ENCODE peak calls at places on chromosomes 13 and 19, in five cellular contexts. V is NCI-H446; I is activated CD8-positive, alpha-beta memory T cell treated with anti-CD3 and anti-CD28 coated beads for 4 hours; K is K562; M is stimulated activated CD4-positive, alpha-beta T cell treated with anti-CD3 and anti-CD28 coated beads, Interleukin-15, amount 100 ng/mL, for 24 hours. S is an unnamed sample.

GRCh38 chr19:39430675-39431593 is 4.8 kb downstream of the RPS16 start:
- DNase-seq in V (no peak), I (no peak), K (peak; percentile 81), M (peak; percentile 74), S (peak; percentile 63)

GRCh38 chr19:35247526-35248309 is 1.1 kb upstream of the LSR start:
- DNase-seq in V (no peak), I (no peak), K (peak; percentile 92), M (peak; percentile 77), S (peak; percentile 71)

GRCh38 chr13:29716493-29716892 is 121.0 kb upstream of the SLC7A1 start:
- DNase-seq in V (no peak), I (no peak), K (no peak), M (no peak), S (no peak)

GRCh38 chr19:58170860-58171259 is 12.0 kb upstream of the ZNF274 start:
- DNase-seq in V (no peak), I (no peak), K (no peak), M (no peak), S (no peak)

GRCh38 chr13:97068146-97068545 is 73.9 kb upstream of the OXGR1 start:
- DNase-seq in V (no peak), I (no peak), K (no peak), M (no peak), S (no peak)

GRCh38 chr19:53906211-53907192 is 2.6 kb upstream of the CACNG7 start:
- DNase-seq in V (no peak), I (no peak), K (peak; percentile 40), M (peak; percentile 80), S (peak; percentile 84)

GRCh38 chr13:24254151-24254810 is 55.1 kb upstream of the C1QTNF9 start:
- DNase-seq in V (no peak), I (no peak), K (no peak), M (peak; percentile 69), S (peak; percentile 59)

GRCh38 chr19:44176590-44176989 is 11.7 kb downstream of the ZNF226 start:
- DNase-seq in V (no peak), I (no peak), K (no peak), M (no peak), S (no peak)

GRCh38 chr13:91368676-91369425 is 21.4 kb downstream of the MIR17HG start:
- DNase-seq in V (no peak), I (no peak), K (no peak), M (no peak), S (no peak)

GRCh38 chr13:39463611-39464010 is 139.4 kb downstream of the LHFPL6 start:
- DNase-seq in V (no peak), I (no peak), K (no peak), M (no peak), S (no peak)

GRCh38 chr13:94119360-94119936 is 360.0 kb downstream of the DCT start:
- DNase-seq in V (no peak), I (no peak), K (no peak), M (no peak), S (no peak)

GRCh38 chr19:29836409-29836825 is 24.6 kb downstream of the CCNE1 start:
- DNase-seq in V (no peak), I (no peak), K (no peak), M (peak; percentile 58), S (peak; percentile 63)

GRCh38 chr13:40191186-40191980 is 475.1 kb downstream of the FOXO1 start:
- DNase-seq in V (no peak), I (no peak), K (no peak), M (no peak), S (no peak)

GRCh38 chr19:3344608-3345598 is 21.5 kb upstream of the NFIC start:
- DNase-seq in V (no peak), I (no peak), K (no peak), M (no peak), S (no peak)

GRCh38 chr13:74796126-74796643 is 662.0 kb upstream of the KLF12 start:
- DNase-seq in V (no peak), I (no peak), K (no peak), M (no peak), S (no peak)

GRCh38 chr19:49451430-49452181 is at the start of gene PIH1D1:
- DNase-seq in V (peak; percentile 98), I (peak; percentile 92), K (peak; percentile 99), M (peak; percentile 97), S (peak; percentile 93)

GRCh38 chr13:108993346-108993745 is 363.9 kb downstream of the MYO16 start:
- DNase-seq in V (no peak), I (no peak), K (no peak), M (no peak), S (no peak)

GRCh38 chr13:39159971-39160370 is 121.7 kb downstream of the NHLRC3 start:
- DNase-seq in V (no peak), I (no peak), K (no peak), M (no peak), S (no peak)

GRCh38 chr13:66992183-66992582 is 238.0 kb downstream of the PCDH9 start:
- DNase-seq in V (no peak), I (no peak), K (no peak), M (no peak), S (no peak)

GRCh38 chr19:38547446-38547845 is 70.3 kb downstream of the MAP4K1 start:
- DNase-seq in V (no peak), I (no peak), K (no peak), M (no peak), S (no peak)

GRCh38 chr13:95713651-95714050 is 36.7 kb downstream of the DNAJC3 start:
- DNase-seq in V (no peak), I (no peak), K (no peak), M (no peak), S (no peak)

GRCh38 chr19:17058236-17058635 is 17.0 kb downstream of the HAUS8 start:
- DNase-seq in V (no peak), I (no peak), K (no peak), M (no peak), S (no peak)

GRCh38 chr19:3057275-3057714 is 5.0 kb downstream of the TLE5 start:
- DNase-seq in V (peak; percentile 99), I (no peak), K (no peak), M (no peak), S (no peak)

GRCh38 chr13:51152713-51153112 is 41.6 kb upstream of the C13orf42 start:
- DNase-seq in V (no peak), I (no peak), K (no peak), M (no peak), S (no peak)

GRCh38 chr19:5057860-5058259 is 88.9 kb downstream of the KDM4B start:
- DNase-seq in V (no peak), I (no peak), K (peak; percentile 38), M (no peak), S (no peak)

GRCh38 chr19:50570997-50571396 is 2.8 kb upstream of the LRRC4B start:
- DNase-seq in V (no peak), I (no peak), K (no peak), M (no peak), S (no peak)

GRCh38 chr19:4503224-4504170 is 14.8 kb downstream of the PLIN4 start:
- DNase-seq in V (no peak), I (no peak), K (no peak), M (no peak), S (no peak)